ENCODE peak calls at places on chromosomes 2 and 18, in five cellular contexts. F is tibial artery, Y is lower lobe of right lung, V is psoas muscle, O is left lung. A is an unnamed sample. For H3K4me1, the result is how much of the 10 kb centered on the place peaks cover.

GRCh38 chr2:225806105-225806504 is 406.6 kb downstream of the NYAP2 start:
- DNase-seq in F (no peak), Y (no peak), V (no peak), O (no peak), A (no peak)

GRCh38 chr18:12366379-12366778 is 10.6 kb downstream of the AFG3L2 start:
- DNase-seq in F (no peak), Y (no peak), V (no peak), O (no peak), A (no peak)

GRCh38 chr2:15159751-15160177 is 401.4 kb downstream of the NBAS start:
- DNase-seq in F (no peak), Y (no peak), V (no peak), O (no peak), A (no peak)

GRCh38 chr2:242031481-242032019 is 162.0 kb downstream of the RTP5 start:
- DNase-seq in F (peak), Y (no peak), V (peak), O (no peak), A (peak)

GRCh38 chr18:75638597-75639467 is 211.3 kb upstream of the SMIM21 start:
- DNase-seq in F (no peak), Y (no peak), V (no peak), O (no peak), A (no peak)

GRCh38 chr2:186274936-186275575 is 211.0 kb upstream of the ZC3H15 start:
- DNase-seq in F (no peak), Y (no peak), V (no peak), O (no peak), A (no peak)

GRCh38 chr18:78192044-78192443 is 787.6 kb upstream of the SALL3 start:
- DNase-seq in F (no peak), Y (peak), V (no peak), O (peak), A (no peak)

GRCh38 chr2:196640031-196640548 is 575 bp downstream of the CCDC150 start:
- DNase-seq in F (no peak), Y (no peak), V (no peak), O (no peak), A (no peak)

GRCh38 chr2:105783151-105783738 is 38.5 kb downstream of the NCK2 start:
- DNase-seq in F (no peak), Y (no peak), V (no peak), O (no peak), A (no peak)
- H3K4me1 ChIP-seq in F (under half), Y (half or more), V (under half), O (under half), A (under half)

DNA sequence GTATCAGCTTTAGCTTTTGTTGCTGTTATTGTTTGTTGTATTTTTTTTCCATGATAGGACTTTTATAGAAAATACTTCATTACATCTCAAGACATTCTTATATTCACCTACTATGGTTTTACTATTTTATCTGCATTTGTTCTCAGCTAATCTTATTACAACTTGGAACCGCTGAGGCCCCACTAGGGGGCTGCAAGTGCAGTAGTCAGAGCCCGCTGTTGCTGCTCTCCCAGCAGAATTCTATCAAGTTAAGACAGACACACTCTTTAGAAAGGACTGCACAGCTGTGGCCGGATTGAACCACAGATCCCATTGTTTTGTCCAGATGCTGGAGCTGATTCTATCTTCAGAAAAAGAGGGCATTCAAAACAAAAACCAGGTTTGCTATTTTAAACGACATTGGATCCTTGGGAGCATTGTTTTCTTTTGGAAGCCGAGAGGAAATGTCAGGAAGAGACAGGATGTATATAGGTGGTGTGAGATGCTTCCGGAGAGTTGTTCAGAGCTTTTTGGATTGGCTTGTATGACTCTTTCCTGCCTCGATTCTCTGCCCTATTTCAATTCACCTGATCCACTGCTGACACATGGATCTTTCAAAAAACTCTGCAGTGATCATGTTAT is 105.7 kb upstream of the GAREM1 start:
- DNase-seq in F (no peak), Y (no peak), V (no peak), O (no peak), A (no peak)
- TF ChIP-seq CTCF in F (no peak), Y (peak), V (no peak), O (no peak), A (peak)

GRCh38 chr2:63053235-63053888 is 2.7 kb downstream of the OTX1 start:
- DNase-seq in F (no peak), Y (no peak), V (no peak), O (no peak), A (no peak)
- H3K4me1 ChIP-seq in F (under half), Y (half or more), V (under half), O (under half), A (under half)

GRCh38 chr2:134792147-134792546 is 46.3 kb upstream of the ACMSD start:
- DNase-seq in F (no peak), Y (no peak), V (no peak), O (no peak), A (no peak)

GRCh38 chr2:134791606-134792005 is 46.8 kb upstream of the ACMSD start:
- DNase-seq in F (no peak), Y (no peak), V (no peak), O (no peak), A (no peak)

GRCh38 chr2:134788417-134788816 is 50.0 kb upstream of the ACMSD start:
- DNase-seq in F (no peak), Y (no peak), V (no peak), O (no peak), A (no peak)

GRCh38 chr2:134785659-134786058 is 52.8 kb upstream of the ACMSD start:
- DNase-seq in F (no peak), Y (no peak), V (no peak), O (no peak), A (no peak)

GRCh38 chr2:134790487-134790886 is 47.9 kb upstream of the ACMSD start:
- DNase-seq in F (no peak), Y (no peak), V (no peak), O (no peak), A (no peak)
- TF ChIP-seq CTCF in F (no peak), Y (no peak), V (no peak), O (no peak), A (no peak)

GRCh38 chr2:23508066-23508390 is 123.0 kb downstream of the KLHL29 start:
- DNase-seq in F (no peak), Y (peak), V (no peak), O (no peak), A (no peak)

GRCh38 chr2:23509071-23509470 is 124.1 kb downstream of the KLHL29 start:
- DNase-seq in F (no peak), Y (peak), V (no peak), O (no peak), A (no peak)

GRCh38 chr2:23512778-23513177 is 127.8 kb downstream of the KLHL29 start:
- DNase-seq in F (no peak), Y (no peak), V (no peak), O (no peak), A (no peak)

GRCh38 chr2:23509593-23510295 is 124.8 kb downstream of the KLHL29 start:
- DNase-seq in F (no peak), Y (peak), V (no peak), O (no peak), A (no peak)

DNA sequence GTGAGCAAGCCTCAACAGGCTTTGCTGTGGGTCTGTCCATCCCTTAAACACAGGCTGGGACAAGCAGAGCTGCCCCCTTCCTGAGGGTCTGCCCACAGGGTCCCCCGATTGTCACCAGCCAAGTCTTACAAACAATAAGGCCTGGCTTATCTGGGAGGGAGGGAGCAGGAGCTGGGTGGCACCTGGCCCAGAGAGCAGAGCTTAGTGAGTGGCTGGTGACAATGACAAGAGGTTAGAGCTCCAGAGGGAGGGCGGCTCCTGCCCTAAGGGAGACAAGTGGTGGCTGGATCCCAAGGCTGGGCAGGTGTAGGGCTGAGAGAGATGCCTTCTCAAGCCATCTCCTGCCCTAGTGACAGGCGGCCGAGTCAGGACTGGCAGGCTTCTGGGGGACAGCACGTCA is 125.5 kb downstream of the KLHL29 start:
- DNase-seq in F (no peak), Y (peak), V (no peak), O (no peak), A (no peak)
- H3K4me1 ChIP-seq in F (under half), Y (under half), V (under half), O (under half), A (under half)

A was measured in RWPE2.